ENCODE peak calls at places on chromosome 1, in six cellular contexts. One of them, this sample, is unnamed.

GRCh38 chr1:3775498-3776230 is 3.1 kb downstream of the SMIM1 start:
- DNase-seq in psoas muscle: peak
- DNase-seq in left ventricle myocardium inferior: peak
- DNase-seq in stomach: peak
- DNase-seq in NB4: peak
- DNase-seq in GM12865: peak
- DNase-seq in this sample: peak

GRCh38 chr1:113903496-113904291 is 905 bp downstream of the AP4B1 start:
- DNase-seq in psoas muscle: no peak
- DNase-seq in left ventricle myocardium inferior: no peak
- DNase-seq in stomach: no peak
- DNase-seq in NB4: peak
- DNase-seq in GM12865: peak
- DNase-seq in this sample: no peak

GRCh38 chr1:101506541-101507164 is 269.8 kb downstream of the S1PR1 start:
- DNase-seq in psoas muscle: no peak
- DNase-seq in left ventricle myocardium inferior: no peak
- DNase-seq in stomach: no peak
- DNase-seq in NB4: peak
- DNase-seq in GM12865: peak
- DNase-seq in this sample: no peak

GRCh38 chr1:87796521-87796920 is 467.8 kb downstream of the LMO4 start:
- DNase-seq in psoas muscle: no peak
- DNase-seq in left ventricle myocardium inferior: no peak
- DNase-seq in stomach: no peak
- DNase-seq in NB4: no peak
- DNase-seq in GM12865: no peak
- DNase-seq in this sample: no peak

GRCh38 chr1:1304331-1305299 is 3.1 kb downstream of the ACAP3 start:
- DNase-seq in psoas muscle: peak
- DNase-seq in left ventricle myocardium inferior: peak
- DNase-seq in stomach: peak
- DNase-seq in NB4: peak
- DNase-seq in GM12865: no peak
- DNase-seq in this sample: peak

GRCh38 chr1:226568077-226568831 is 19.7 kb downstream of the STUM start:
- DNase-seq in psoas muscle: peak
- DNase-seq in left ventricle myocardium inferior: no peak
- DNase-seq in stomach: no peak
- DNase-seq in NB4: peak
- DNase-seq in GM12865: no peak
- DNase-seq in this sample: no peak

GRCh38 chr1:223727541-223727940 is 15.2 kb downstream of the CAPN2 start:
- DNase-seq in psoas muscle: no peak
- DNase-seq in left ventricle myocardium inferior: no peak
- DNase-seq in stomach: no peak
- DNase-seq in NB4: no peak
- DNase-seq in GM12865: no peak
- DNase-seq in this sample: no peak

GRCh38 chr1:189904509-189904908 is 573.2 kb downstream of the BRINP3 start:
- DNase-seq in psoas muscle: no peak
- DNase-seq in left ventricle myocardium inferior: no peak
- DNase-seq in stomach: no peak
- DNase-seq in NB4: no peak
- DNase-seq in GM12865: no peak
- DNase-seq in this sample: no peak

DNA sequence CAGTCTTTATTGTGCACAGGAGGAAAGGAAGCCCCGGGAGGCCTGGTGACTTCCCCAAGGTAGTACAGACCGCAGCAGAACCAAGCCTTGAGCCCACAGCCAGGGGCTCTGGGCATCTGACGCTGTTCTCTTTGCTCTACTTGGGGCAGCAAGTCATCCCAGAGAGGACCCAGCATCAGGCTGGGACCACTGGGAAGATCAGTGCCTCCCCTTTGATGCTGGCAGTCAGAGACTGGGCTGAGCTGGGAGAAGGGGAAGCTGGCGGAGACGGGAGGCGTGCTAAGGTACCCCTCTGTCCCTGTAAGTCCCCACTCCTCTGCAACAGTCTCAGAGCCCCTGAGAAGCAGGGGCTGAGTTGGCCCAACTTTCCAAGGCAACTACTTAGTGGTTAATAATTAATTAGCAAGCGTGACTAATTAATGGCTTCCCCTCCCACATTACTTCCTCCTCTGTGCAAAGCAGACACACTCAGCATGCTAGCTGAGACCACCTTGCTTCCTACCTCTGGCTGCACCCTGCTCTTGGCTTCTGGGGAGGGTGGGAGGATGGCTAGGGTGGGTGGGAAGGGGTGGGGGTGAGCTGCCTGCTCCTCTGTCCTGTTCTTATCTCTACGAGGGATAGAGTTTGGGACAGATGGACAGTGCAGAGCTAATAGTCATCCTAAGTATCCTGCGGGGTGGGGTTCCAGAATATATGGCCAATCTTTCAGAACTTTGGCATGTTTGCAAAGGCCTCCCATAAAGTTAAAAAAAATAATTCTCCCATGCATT is 1.3 kb downstream of the INAVA start:
- DNase-seq in psoas muscle: no peak
- DNase-seq in left ventricle myocardium inferior: no peak
- DNase-seq in stomach: no peak
- DNase-seq in NB4: peak
- DNase-seq in GM12865: no peak
- DNase-seq in this sample: peak
- H3K4me3 ChIP-seq in psoas muscle: no peak
- H3K4me3 ChIP-seq in left ventricle myocardium inferior: no peak
- H3K4me3 ChIP-seq in stomach: peak
- H3K4me3 ChIP-seq in NB4: no peak
- H3K4me3 ChIP-seq in GM12865: no peak
- H3K4me3 ChIP-seq in this sample: peak

DNA sequence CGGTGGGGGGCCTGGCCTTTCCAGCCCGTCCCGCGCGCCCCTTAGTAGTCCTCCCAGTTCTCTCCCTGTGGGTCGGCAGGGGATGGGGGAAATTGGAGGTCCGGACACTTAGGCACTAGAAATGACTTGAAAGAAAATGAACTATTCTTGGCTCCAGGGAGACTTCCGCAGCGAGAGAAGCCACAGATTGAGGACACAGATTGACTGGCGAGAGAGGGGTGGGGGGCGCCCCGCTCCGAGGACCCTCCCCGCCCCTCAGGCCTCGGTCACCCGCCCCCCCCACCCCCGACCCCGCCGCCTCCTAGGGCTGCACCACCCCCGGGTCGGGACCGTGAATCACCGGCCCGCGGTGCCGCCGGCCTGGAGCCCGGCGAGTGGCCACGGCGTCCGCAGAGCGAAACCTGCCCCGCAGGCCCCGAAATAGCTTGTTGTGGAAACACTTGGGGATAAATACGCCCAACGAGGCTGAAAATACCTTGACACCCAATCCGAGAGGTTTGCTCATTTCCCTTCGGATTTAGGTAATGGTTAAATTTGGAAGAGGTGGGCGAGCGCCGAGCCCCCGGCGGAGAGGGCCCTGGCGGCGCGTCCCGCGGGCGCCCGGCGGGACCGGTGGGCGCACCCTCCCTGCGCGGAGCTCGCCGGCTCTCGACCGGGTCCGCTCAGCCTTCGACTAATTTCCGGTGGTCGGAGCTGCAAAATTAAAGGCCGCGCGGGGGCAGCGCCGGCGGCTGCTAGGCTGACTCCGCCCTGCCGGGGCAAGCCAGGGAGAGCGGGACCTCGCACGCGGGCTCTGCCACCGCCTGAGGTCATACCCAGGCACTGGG is at the start of gene GFI1:
- DNase-seq in psoas muscle: peak
- DNase-seq in left ventricle myocardium inferior: peak
- DNase-seq in stomach: peak
- DNase-seq in NB4: peak
- DNase-seq in GM12865: peak
- DNase-seq in this sample: peak
- TF ChIP-seq CTCF in psoas muscle: no peak
- TF ChIP-seq CTCF in left ventricle myocardium inferior: no peak
- TF ChIP-seq CTCF in stomach: no peak
- TF ChIP-seq CTCF in NB4: no peak
- TF ChIP-seq CTCF in GM12865: peak
- TF ChIP-seq CTCF in this sample: no peak

GRCh38 chr1:247935781-247936180 is 11.1 kb downstream of the OR2AJ1 start:
- DNase-seq in psoas muscle: no peak
- DNase-seq in left ventricle myocardium inferior: no peak
- DNase-seq in stomach: no peak
- DNase-seq in NB4: no peak
- DNase-seq in GM12865: no peak
- DNase-seq in this sample: no peak
- H3K4me3 ChIP-seq in psoas muscle: no peak
- H3K4me3 ChIP-seq in left ventricle myocardium inferior: no peak
- H3K4me3 ChIP-seq in stomach: no peak
- H3K4me3 ChIP-seq in NB4: no peak
- H3K4me3 ChIP-seq in GM12865: no peak
- H3K4me3 ChIP-seq in this sample: no peak

GRCh38 chr1:54274448-54274847 is 74.5 kb downstream of the MRPL37 start:
- DNase-seq in psoas muscle: peak
- DNase-seq in left ventricle myocardium inferior: no peak
- DNase-seq in stomach: peak
- DNase-seq in NB4: no peak
- DNase-seq in GM12865: no peak
- DNase-seq in this sample: no peak

GRCh38 chr1:54273837-54274192 is 73.8 kb downstream of the MRPL37 start:
- DNase-seq in psoas muscle: peak
- DNase-seq in left ventricle myocardium inferior: peak
- DNase-seq in stomach: no peak
- DNase-seq in NB4: no peak
- DNase-seq in GM12865: no peak
- DNase-seq in this sample: no peak

GRCh38 chr1:54272134-54272533 is 72.2 kb downstream of the MRPL37 start:
- DNase-seq in psoas muscle: no peak
- DNase-seq in left ventricle myocardium inferior: no peak
- DNase-seq in stomach: no peak
- DNase-seq in NB4: no peak
- DNase-seq in GM12865: no peak
- DNase-seq in this sample: no peak

GRCh38 chr1:54272772-54273091 is 72.8 kb downstream of the MRPL37 start:
- DNase-seq in psoas muscle: no peak
- DNase-seq in left ventricle myocardium inferior: no peak
- DNase-seq in stomach: no peak
- DNase-seq in NB4: no peak
- DNase-seq in GM12865: no peak
- DNase-seq in this sample: no peak

DNA sequence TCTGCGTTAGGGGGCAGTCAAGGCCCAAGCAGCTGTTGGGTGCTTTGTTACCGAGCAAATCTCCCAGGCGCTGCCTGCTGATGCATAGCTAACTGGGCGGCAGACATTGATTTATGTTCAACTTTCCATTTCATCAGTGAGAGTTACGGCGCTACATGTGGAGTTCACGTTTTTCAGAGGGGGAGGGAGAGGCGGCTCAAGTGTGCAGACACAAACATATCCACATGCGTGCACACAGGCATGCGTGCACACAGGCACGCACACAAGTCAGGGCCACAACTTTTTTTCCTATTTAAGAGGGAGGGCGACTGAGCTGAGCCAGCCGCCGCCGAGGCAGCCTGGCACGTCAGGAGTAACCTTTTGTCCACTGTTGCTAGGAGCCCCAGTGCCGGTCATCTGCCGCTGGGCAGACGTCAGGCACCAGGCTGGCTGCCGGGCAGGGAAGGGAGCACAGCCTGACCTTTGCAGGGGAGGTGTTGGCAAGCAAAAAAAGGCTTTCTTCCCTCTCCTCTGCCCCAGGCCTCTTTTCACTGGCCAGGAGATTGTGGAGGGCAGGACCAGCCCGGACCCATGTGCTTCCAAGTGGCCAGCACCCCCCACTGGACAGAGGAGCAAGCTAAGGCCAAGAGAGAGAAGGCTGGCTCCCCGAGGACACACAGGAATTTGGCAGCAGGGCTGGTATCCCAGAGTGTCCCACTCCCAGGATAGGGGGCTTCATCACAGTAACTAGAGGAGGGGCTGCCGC is 73.3 kb downstream of the MRPL37 start:
- DNase-seq in psoas muscle: peak
- DNase-seq in left ventricle myocardium inferior: peak
- DNase-seq in stomach: peak
- DNase-seq in NB4: no peak
- DNase-seq in GM12865: peak
- DNase-seq in this sample: peak
- TF ChIP-seq CTCF in psoas muscle: peak
- TF ChIP-seq CTCF in left ventricle myocardium inferior: peak
- TF ChIP-seq CTCF in stomach: no peak
- TF ChIP-seq CTCF in NB4: no peak
- TF ChIP-seq CTCF in GM12865: peak
- TF ChIP-seq CTCF in this sample: no peak